ENCODE peak calls at places on chromosome 1, in nine cellular contexts. K, T, L, R, V, O, F, Z and Q are unnamed samples.

GRCh38 chr1:159849972-159850371 is 12.5 kb downstream of the VSIG8 start:
- DNase-seq in R (no peak), T (no peak), L (no peak), Z (no peak), O (no peak), V (no peak), K (no peak), F (no peak), Q (no peak)

GRCh38 chr1:184649500-184649899 is 105.2 kb downstream of the EDEM3 start:
- DNase-seq in V (no peak), R (no peak), K (no peak), L (no peak), F (no peak), Z (no peak), T (no peak), O (no peak), Q (no peak)

GRCh38 chr1:84780000-84780716 is 89.9 kb upstream of the SSX2IP start:
- DNase-seq in F (no peak), T (no peak), K (no peak), O (no peak), Z (peak; percentile 69), R (no peak), L (no peak), V (no peak), Q (no peak)

GRCh38 chr1:167880570-167880969 is 33.4 kb downstream of the ADCY10 start:
- DNase-seq in R (no peak), Z (no peak), L (no peak), K (no peak), T (no peak), F (no peak), V (no peak), O (peak; percentile 53), Q (no peak)

GRCh38 chr1:40853113-40853999 is 8.8 kb downstream of the CITED4 start:
- DNase-seq in R (no peak), L (no peak), O (no peak), K (no peak), T (no peak), V (no peak), Z (no peak), F (no peak), Q (no peak)

GRCh38 chr1:41935226-41935625 is 16.5 kb upstream of the HIVEP3 start:
- DNase-seq in V (no peak), Z (no peak), R (no peak), O (no peak), T (no peak), K (no peak), F (no peak), L (no peak), Q (no peak)

GRCh38 chr1:165988275-165988674 is 160.9 kb downstream of the UCK2 start:
- DNase-seq in Z (no peak), T (peak; percentile 25), L (no peak), F (no peak), K (no peak), O (no peak), R (no peak), V (no peak), Q (no peak)

GRCh38 chr1:220791287-220791686 is 4.6 kb downstream of the MTARC1 start:
- DNase-seq in Z (no peak), K (no peak), L (no peak), T (no peak), F (no peak), V (no peak), O (no peak), R (peak; percentile 43), Q (no peak)

GRCh38 chr1:228370941-228371740 is 35.5 kb downstream of the TRIM11 start:
- DNase-seq in L (no peak), K (no peak), V (peak; percentile 80), F (no peak), Z (peak; percentile 66), T (no peak), R (peak; percentile 79), O (no peak), Q (peak; percentile 81)

GRCh38 chr1:113416515-113416914 is 26.2 kb downstream of the MAGI3 start:
- DNase-seq in F (no peak), K (no peak), T (no peak), V (no peak), O (no peak), R (no peak), L (no peak), Z (no peak), Q (no peak)

DNA sequence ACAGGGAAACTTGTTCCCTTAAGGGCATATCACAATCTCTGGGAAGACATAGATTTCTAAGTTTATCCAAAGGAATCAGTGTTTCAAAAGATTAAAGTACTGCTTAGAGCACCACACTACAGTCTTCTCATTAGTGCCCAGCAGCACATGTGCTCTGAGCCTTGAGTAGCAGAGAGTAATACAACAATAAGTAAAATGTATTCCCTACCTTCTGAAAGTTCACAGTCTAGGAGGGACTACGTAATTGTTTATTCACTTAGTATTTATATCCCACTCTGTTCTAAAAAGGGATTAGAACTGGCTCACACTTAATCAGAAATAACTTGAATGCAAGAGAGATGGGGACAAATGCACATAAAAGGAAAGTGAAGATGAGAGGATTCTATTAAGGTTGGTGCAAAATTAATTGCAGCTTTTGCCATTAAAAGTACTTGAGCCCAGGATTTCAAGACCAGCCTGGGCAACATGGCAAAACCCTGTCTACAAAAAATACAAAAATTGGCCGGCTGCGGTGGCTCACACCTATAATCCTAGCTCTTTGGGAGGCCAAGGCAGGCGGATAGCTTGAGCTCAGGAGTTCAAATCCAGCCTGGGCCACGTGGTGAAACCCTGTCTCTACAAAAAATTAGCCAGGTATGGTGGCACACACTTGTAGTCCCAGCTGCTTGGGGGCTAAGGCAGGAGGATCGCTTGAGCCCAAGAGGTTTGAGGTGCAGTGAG is 9.0 kb downstream of the SYNC start:
- DNase-seq in Z (no peak), V (peak; percentile 19), L (no peak), T (no peak), O (no peak), F (no peak), K (no peak), R (no peak), Q (no peak)
- H3K27ac ChIP-seq in Z (peak overlapping the region; percentile 61), V (no peak overlapping the region), L (no peak overlapping the region), T (no peak overlapping the region), O (no peak overlapping the region), F (peak overlapping the region; percentile 79), K (peak overlapping the region; percentile 48), R (no peak overlapping the region), Q (peak overlapping the region; percentile 62)

DNA sequence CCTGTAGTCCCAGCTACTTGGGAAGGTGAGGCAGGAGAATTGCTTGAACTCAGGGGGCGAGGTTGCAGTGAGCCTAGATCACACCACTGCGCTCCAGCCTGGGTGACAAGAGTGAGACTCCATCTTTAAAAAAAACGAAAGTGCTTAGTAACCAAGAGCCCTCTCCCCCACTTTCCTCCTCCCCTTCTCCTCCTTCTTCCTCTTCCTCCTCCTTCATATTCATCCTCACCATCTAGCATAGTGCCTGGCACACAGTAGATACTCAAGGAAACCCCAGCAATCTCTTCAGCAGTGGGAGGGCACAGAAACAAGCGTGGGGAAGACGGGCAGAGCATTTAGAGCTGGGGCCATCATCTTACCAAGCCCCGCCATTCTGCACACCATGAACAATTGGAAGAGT is 119.4 kb upstream of the SLC45A1 start:
- DNase-seq in O (no peak), V (peak; percentile 19), T (no peak), L (no peak), K (no peak), Z (no peak), R (no peak), F (no peak), Q (no peak)
- H3K4me1 ChIP-seq in O (peaks cover 16% of the 10 kb centered on the region), V (peaks cover 23% of the 10 kb centered on the region), T (peaks cover 7% of the 10 kb centered on the region), L (peaks cover 27% of the 10 kb centered on the region), K (peaks cover 15% of the 10 kb centered on the region), Z (peaks cover 58% of the 10 kb centered on the region), R (peaks cover 2% of the 10 kb centered on the region), F (peaks cover 67% of the 10 kb centered on the region), Q (no peaks in the 10 kb centered on the region)

DNA sequence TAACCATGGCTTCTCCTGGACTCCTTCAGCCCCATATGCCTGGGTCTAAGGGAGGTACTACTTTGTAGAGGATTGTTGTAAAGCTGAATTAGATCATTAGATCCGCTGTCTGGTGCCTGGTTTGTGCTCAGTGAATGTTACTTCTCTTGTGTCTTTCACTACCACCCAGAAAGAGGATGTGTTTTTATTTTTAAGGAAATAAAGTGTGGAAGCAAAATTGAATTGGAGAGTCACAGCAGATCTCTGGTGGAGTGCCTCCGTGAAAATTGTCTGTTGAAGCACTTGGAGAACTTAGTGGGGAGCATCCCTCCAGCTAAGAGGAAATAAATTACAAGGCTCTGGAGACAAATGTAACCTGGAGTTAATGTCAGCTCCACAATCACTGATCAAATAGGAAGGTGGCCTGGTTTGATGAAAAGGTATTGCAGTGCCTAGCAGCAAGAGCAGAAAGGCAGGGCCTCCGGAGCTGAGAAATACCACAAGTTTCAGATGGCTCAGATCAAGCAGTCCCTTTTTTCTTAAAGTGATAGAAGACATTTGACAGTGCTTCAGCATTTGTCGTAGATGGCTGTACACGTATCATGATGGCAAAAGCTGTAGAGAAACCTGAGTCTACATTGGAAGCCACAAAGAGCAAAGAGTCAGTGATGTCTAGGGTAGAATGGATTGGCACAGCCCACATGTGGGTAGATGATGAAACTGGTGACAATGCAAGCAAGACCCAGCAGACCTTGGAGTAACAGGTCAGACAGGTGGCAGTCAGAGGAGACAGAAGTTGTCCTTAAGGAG is 101.5 kb upstream of the ARTN start:
- DNase-seq in F (no peak), L (no peak), Z (no peak), O (no peak), R (no peak), V (no peak), K (no peak), T (no peak), Q (no peak)
- H3K4me3 ChIP-seq in F (no peak overlapping the region), L (no peak overlapping the region), Z (no peak overlapping the region), O (no peak overlapping the region), R (no peak overlapping the region), V (no peak overlapping the region), K (no peak overlapping the region), T (no peak overlapping the region), Q (no peak overlapping the region)

GRCh38 chr1:93499075-93499474 is 51.2 kb downstream of the FNBP1L start:
- DNase-seq in F (no peak), K (no peak), T (no peak), L (no peak), R (no peak), V (no peak), Z (no peak), O (no peak), Q (no peak)

GRCh38 chr1:93501399-93501798 is 53.5 kb downstream of the FNBP1L start:
- DNase-seq in Z (no peak), F (no peak), V (no peak), O (no peak), K (no peak), L (no peak), T (no peak), R (no peak), Q (no peak)

GRCh38 chr1:93499533-93499932 is 51.6 kb downstream of the FNBP1L start:
- DNase-seq in K (no peak), L (no peak), O (no peak), R (no peak), T (no peak), Z (no peak), V (no peak), F (no peak), Q (no peak)

GRCh38 chr1:93501829-93502369 is 54.0 kb downstream of the FNBP1L start:
- DNase-seq in O (no peak), T (no peak), F (no peak), L (no peak), Z (no peak), R (no peak), K (no peak), V (no peak), Q (no peak)

DNA sequence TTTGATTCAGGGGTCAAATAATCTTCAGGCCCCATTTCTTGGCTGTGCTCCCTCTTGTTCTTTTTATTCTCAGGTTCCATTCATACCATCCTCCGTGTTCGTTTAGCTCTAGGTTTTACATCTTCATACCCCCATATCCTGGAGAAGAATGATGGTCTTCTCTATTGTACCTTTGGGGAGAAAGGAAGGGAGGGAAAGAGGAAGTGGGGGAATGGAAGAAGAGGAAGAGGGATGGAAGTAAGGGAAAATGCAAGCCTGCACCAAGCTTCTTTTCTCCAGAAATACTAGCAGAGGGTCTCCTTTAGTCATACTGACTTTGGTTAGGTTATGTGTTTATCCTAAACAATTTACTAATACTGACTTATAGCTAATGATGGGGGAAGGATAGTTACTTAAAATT is 52.4 kb downstream of the FNBP1L start:
- DNase-seq in L (no peak), R (no peak), Z (no peak), O (no peak), K (no peak), T (no peak), V (no peak), F (no peak), Q (no peak)
- H3K27ac ChIP-seq in L (no peak overlapping the region), R (no peak overlapping the region), Z (no peak overlapping the region), O (no peak overlapping the region), K (no peak overlapping the region), T (no peak overlapping the region), V (no peak overlapping the region), F (no peak overlapping the region), Q (no peak overlapping the region)